ENCODE peak calls at places on chromosomes 7 and 10, in seven cellular contexts. E is psoas muscle, H is prostate gland, L is HCT116, B is cardiac muscle cell, O is suprapubic skin, Z is left ventricle myocardium inferior. T is an unnamed sample.
A peak's percentile ranks its signal among the peaks of the same experiment; 100 is the strongest.

GRCh38 chr10:69958232-69958902 is 94.3 kb upstream of the MACROH2A2 start:
- DNase-seq in E (no peak), H (no peak), L (peak; percentile 46), B (peak; percentile 52), O (no peak), Z (no peak), T (no peak)

GRCh38 chr10:55280696-55281095 is 479.7 kb upstream of the PCDH15 start:
- DNase-seq in E (no peak), H (no peak), L (no peak), B (no peak), O (no peak), Z (no peak), T (no peak)

GRCh38 chr7:139777304-139777890 is 401 bp downstream of the HIPK2 start:
- DNase-seq in E (peak; percentile 51), H (peak; percentile 24), L (no peak), B (peak; percentile 69), O (no peak), Z (peak; percentile 52), T (peak; percentile 88)

GRCh38 chr10:48363617-48364355 is 57.3 kb downstream of the MAPK8 start:
- DNase-seq in E (peak; percentile 12), H (peak; percentile 32), L (peak; percentile 43), B (peak; percentile 61), O (no peak), Z (no peak), T (no peak)

GRCh38 chr7:80942261-80943041 is 23.6 kb upstream of the SEMA3C start:
- DNase-seq in E (peak; percentile 54), H (peak; percentile 41), L (peak; percentile 79), B (peak; percentile 53), O (no peak), Z (peak; percentile 37), T (no peak)

GRCh38 chr10:47366056-47366631 is 17.9 kb downstream of the ZNF488 start:
- DNase-seq in E (no peak), H (no peak), L (no peak), B (no peak), O (peak; percentile 43), Z (no peak), T (no peak)

GRCh38 chr7:16594061-16594460 is 51.5 kb downstream of the ANKMY2 start:
- DNase-seq in E (no peak), H (no peak), L (no peak), B (no peak), O (no peak), Z (no peak), T (no peak)

GRCh38 chr7:91846436-91846835 is 34.1 kb downstream of the MTERF1 start:
- DNase-seq in E (no peak), H (no peak), L (no peak), B (no peak), O (no peak), Z (no peak), T (no peak)

GRCh38 chr10:68721673-68721963 is 579 bp downstream of the CCAR1 start:
- DNase-seq in E (no peak), H (no peak), L (no peak), B (no peak), O (no peak), Z (no peak), T (no peak)

GRCh38 chr7:68246189-68246633 is 1249.6 kb downstream of the TYW1 start:
- DNase-seq in E (no peak), H (peak; percentile 48), L (no peak), B (peak; percentile 13), O (no peak), Z (no peak), T (no peak)

GRCh38 chr7:27155816-27156507 is 513 bp downstream of the HOXA7 start:
- DNase-seq in E (peak; percentile 54), H (no peak), L (no peak), B (no peak), O (peak; percentile 82), Z (no peak), T (peak; percentile 37)

GRCh38 chr10:76126607-76127190 is 695.3 kb downstream of the LRMDA start:
- DNase-seq in E (no peak), H (no peak), L (no peak), B (no peak), O (no peak), Z (no peak), T (no peak)

GRCh38 chr10:62681211-62681940 is 123.1 kb upstream of the ADO start:
- DNase-seq in E (no peak), H (no peak), L (no peak), B (peak; percentile 42), O (no peak), Z (no peak), T (peak; percentile 44)

GRCh38 chr10:77391605-77392235 is 245.9 kb downstream of the KCNMA1 start:
- DNase-seq in E (peak; percentile 74), H (peak; percentile 61), L (peak; percentile 74), B (peak; percentile 86), O (peak; percentile 81), Z (peak; percentile 51), T (no peak)

GRCh38 chr7:30683839-30684238 is 1.6 kb upstream of the CRHR2 start:
- DNase-seq in E (no peak), H (no peak), L (no peak), B (no peak), O (no peak), Z (no peak), T (no peak)

GRCh38 chr10:103852856-103853255 is 2.5 kb downstream of the SH3PXD2A start:
- DNase-seq in E (peak; percentile 23), H (no peak), L (no peak), B (no peak), O (no peak), Z (no peak), T (no peak)

GRCh38 chr10:5446390-5446926 is 34.1 kb downstream of the NET1 start:
- DNase-seq in E (peak; percentile 92), H (peak; percentile 97), L (peak; percentile 52), B (peak; percentile 98), O (peak; percentile 95), Z (peak; percentile 92), T (peak; percentile 97)

GRCh38 chr10:91420868-91421267 is 10.7 kb downstream of the HECTD2 start:
- DNase-seq in E (no peak), H (no peak), L (no peak), B (no peak), O (no peak), Z (no peak), T (no peak)

GRCh38 chr10:119541046-119541445 is 1.5 kb downstream of the RGS10 start:
- DNase-seq in E (no peak), H (no peak), L (no peak), B (no peak), O (no peak), Z (no peak), T (no peak)

GRCh38 chr10:58625070-58625469 is 112.4 kb downstream of the BICC1 start:
- DNase-seq in E (no peak), H (no peak), L (no peak), B (no peak), O (no peak), Z (no peak), T (no peak)

GRCh38 chr7:19982841-19983835 is 209.7 kb upstream of the TMEM196 start:
- DNase-seq in E (peak; percentile 15), H (peak; percentile 9), L (peak; percentile 35), B (peak; percentile 58), O (no peak), Z (no peak), T (no peak)

GRCh38 chr7:55552320-55553086 is 19.8 kb downstream of the VOPP1 start:
- DNase-seq in E (peak; percentile 33), H (peak; percentile 49), L (no peak), B (no peak), O (no peak), Z (no peak), T (no peak)

GRCh38 chr10:124971276-124971675 is 29.4 kb downstream of the ZRANB1 start:
- DNase-seq in E (no peak), H (no peak), L (no peak), B (peak; percentile 28), O (no peak), Z (no peak), T (no peak)

GRCh38 chr7:92674379-92674778 is 84.2 kb upstream of the FAM133B start:
- DNase-seq in E (no peak), H (no peak), L (no peak), B (no peak), O (no peak), Z (no peak), T (no peak)

GRCh38 chr10:87760195-87760905 is 57.7 kb downstream of the ATAD1 start:
- DNase-seq in E (no peak), H (no peak), L (no peak), B (no peak), O (no peak), Z (no peak), T (no peak)

GRCh38 chr10:43627942-43628341 is 20.7 kb downstream of the ZNF32 start:
- DNase-seq in E (no peak), H (no peak), L (no peak), B (no peak), O (no peak), Z (no peak), T (no peak)

GRCh38 chr10:128263891-128264688 is 137.9 kb upstream of the MKI67 start:
- DNase-seq in E (peak; percentile 46), H (peak; percentile 33), L (peak; percentile 58), B (peak; percentile 84), O (no peak), Z (peak; percentile 56), T (no peak)

GRCh38 chr10:4586756-4587155 is 239.3 kb upstream of the AKR1E2 start:
- DNase-seq in E (no peak), H (no peak), L (no peak), B (no peak), O (no peak), Z (no peak), T (no peak)

GRCh38 chr10:116470768-116471415 is 43.2 kb downstream of the PNLIPRP3 start:
- DNase-seq in E (no peak), H (no peak), L (peak; percentile 33), B (no peak), O (no peak), Z (no peak), T (no peak)

GRCh38 chr7:73831656-73832579 is 1.1 kb downstream of the CLDN4 start:
- DNase-seq in E (no peak), H (peak; percentile 93), L (peak; percentile 77), B (no peak), O (peak; percentile 87), Z (no peak), T (peak; percentile 87)

GRCh38 chr7:121278120-121279021 is 50.4 kb upstream of the WNT16 start:
- DNase-seq in E (no peak), H (no peak), L (no peak), B (no peak), O (no peak), Z (no peak), T (no peak)
- H3K4me3 ChIP-seq in E (no peak overlapping the region), H (no peak overlapping the region), L (peak overlapping the region; percentile 37), B (no peak overlapping the region), O (no peak overlapping the region), Z (no peak overlapping the region), T (no peak overlapping the region)

GRCh38 chr7:157719705-157720655 is 383.2 kb downstream of the DNAJB6 start:
- DNase-seq in E (no peak), H (no peak), L (no peak), B (no peak), O (peak; percentile 45), Z (no peak), T (no peak)
- H3K9me3 ChIP-seq in E (no peaks in the 10 kb centered on the region), H (no peaks in the 10 kb centered on the region), L (no peaks in the 10 kb centered on the region), B (no peaks in the 10 kb centered on the region), O (no peaks in the 10 kb centered on the region), Z (no peaks in the 10 kb centered on the region), T (no peaks in the 10 kb centered on the region)

GRCh38 chr7:99918959-99919813 is at the start of gene TRIM4:
- DNase-seq in E (peak; percentile 95), H (peak; percentile 85), L (peak; percentile 85), B (peak; percentile 70), O (peak; percentile 96), Z (peak; percentile 92), T (peak; percentile 93)
- TF ChIP-seq CTCF in E (peak; percentile 32), H (peak; percentile 42), L (no peak), B (no peak), O (no peak), Z (peak; percentile 46), T (no peak)

GRCh38 chr7:154835924-154836529 is 166.9 kb downstream of the PAXIP1 start:
- DNase-seq in E (no peak), H (no peak), L (no peak), B (no peak), O (no peak), Z (no peak), T (no peak)
- H3K4me3 ChIP-seq in E (no peak overlapping the region), H (no peak overlapping the region), L (no peak overlapping the region), B (no peak overlapping the region), O (no peak overlapping the region), Z (no peak overlapping the region), T (no peak overlapping the region)

T was measured in left lung.